ENCODE peak calls at places on chromosomes 4 and X, in ten cellular contexts. Q is tibial nerve, E is HL-60, T is Panc1, B is tibial artery, W is upper lobe of right lung, M is hepatocyte, X is fibroblast of lung, Z is OCI-LY7, Y is MM.1S. U is an unnamed sample.
A peak's percentile ranks its signal among the peaks of the same experiment; 100 is the strongest.

GRCh38 chr4:8427761-8428287 is 12.7 kb downstream of the ACOX3 start:
- DNase-seq in X (peak; percentile 71), Q (no peak), Z (peak; percentile 73), Y (no peak), E (peak; percentile 58), M (peak; percentile 40), B (peak; percentile 74), W (no peak), T (no peak), U (no peak)

GRCh38 chr4:159272341-159273125 is 169.7 kb downstream of the RAPGEF2 start:
- DNase-seq in W (no peak), Q (no peak), B (no peak), E (no peak), M (no peak), Z (no peak), Y (no peak), X (peak; percentile 23), T (no peak), U (no peak)

GRCh38 chr4:186657766-186658165 is 65.9 kb downstream of the FAT1 start:
- DNase-seq in T (no peak), Y (no peak), M (no peak), E (no peak), X (no peak), B (no peak), Z (no peak), Q (no peak), W (no peak), U (no peak)

GRCh38 chr4:39716356-39716755 is 18.4 kb downstream of the UBE2K start:
- DNase-seq in X (no peak), T (no peak), E (no peak), W (no peak), Y (no peak), B (peak; percentile 48), Z (no peak), M (no peak), Q (no peak), U (no peak)

GRCh38 chr4:155899891-155900290 is 3.6 kb upstream of the TDO2 start:
- DNase-seq in Z (no peak), B (no peak), M (no peak), Y (no peak), E (no peak), T (no peak), Q (no peak), X (no peak), W (no peak), U (no peak)

GRCh38 chr4:46994007-46994405 is 625 bp upstream of the GABRA4 start:
- DNase-seq in T (no peak), X (peak; percentile 20), M (no peak), Z (no peak), W (no peak), B (no peak), E (no peak), Q (no peak), Y (no peak), U (no peak)

GRCh38 chrX:135403374-135403773 is 18.4 kb upstream of the SMIM10L2A start:
- DNase-seq in X (no peak), B (no peak), Y (no peak), W (no peak), Q (no peak), Z (no peak), E (no peak), T (no peak), M (no peak), U (no peak)

GRCh38 chr4:22515145-22515887 is 550 bp downstream of the ADGRA3 start:
- DNase-seq in W (peak; percentile 81), X (peak; percentile 81), Z (no peak), Q (peak; percentile 29), B (peak; percentile 79), Y (peak; percentile 63), T (no peak), M (peak; percentile 89), E (no peak), U (peak; percentile 70)

GRCh38 chr4:73315091-73315490 is 56.5 kb upstream of the ANKRD17 start:
- DNase-seq in B (no peak), W (no peak), Z (no peak), T (no peak), Y (no peak), Q (no peak), M (no peak), X (peak; percentile 63), E (peak; percentile 27), U (no peak)

GRCh38 chrX:153726286-153727107 is 1.8 kb downstream of the ABCD1 start:
- DNase-seq in Q (peak; percentile 24), M (peak; percentile 63), X (peak; percentile 53), T (no peak), B (peak; percentile 85), E (peak; percentile 63), W (peak; percentile 82), Y (peak; percentile 83), Z (peak; percentile 86), U (peak; percentile 83)

GRCh38 chr4:87120411-87121162 is 99.8 kb downstream of the KLHL8 start:
- DNase-seq in T (no peak), Y (no peak), X (peak; percentile 82), M (peak; percentile 69), W (no peak), E (no peak), Q (peak; percentile 47), B (peak; percentile 92), Z (no peak), U (no peak)

GRCh38 chr4:86498560-86499166 is 95.5 kb upstream of the PTPN13 start:
- DNase-seq in Y (peak; percentile 66), E (peak; percentile 3), Q (no peak), M (peak; percentile 78), T (peak; percentile 32), W (no peak), X (peak; percentile 74), Z (peak; percentile 50), B (no peak), U (no peak)

GRCh38 chrX:56313308-56313707 is 81.2 kb downstream of the KLF8 start:
- DNase-seq in E (no peak), Y (no peak), Z (no peak), W (no peak), B (no peak), T (no peak), Q (no peak), M (no peak), X (no peak), U (no peak)

DNA sequence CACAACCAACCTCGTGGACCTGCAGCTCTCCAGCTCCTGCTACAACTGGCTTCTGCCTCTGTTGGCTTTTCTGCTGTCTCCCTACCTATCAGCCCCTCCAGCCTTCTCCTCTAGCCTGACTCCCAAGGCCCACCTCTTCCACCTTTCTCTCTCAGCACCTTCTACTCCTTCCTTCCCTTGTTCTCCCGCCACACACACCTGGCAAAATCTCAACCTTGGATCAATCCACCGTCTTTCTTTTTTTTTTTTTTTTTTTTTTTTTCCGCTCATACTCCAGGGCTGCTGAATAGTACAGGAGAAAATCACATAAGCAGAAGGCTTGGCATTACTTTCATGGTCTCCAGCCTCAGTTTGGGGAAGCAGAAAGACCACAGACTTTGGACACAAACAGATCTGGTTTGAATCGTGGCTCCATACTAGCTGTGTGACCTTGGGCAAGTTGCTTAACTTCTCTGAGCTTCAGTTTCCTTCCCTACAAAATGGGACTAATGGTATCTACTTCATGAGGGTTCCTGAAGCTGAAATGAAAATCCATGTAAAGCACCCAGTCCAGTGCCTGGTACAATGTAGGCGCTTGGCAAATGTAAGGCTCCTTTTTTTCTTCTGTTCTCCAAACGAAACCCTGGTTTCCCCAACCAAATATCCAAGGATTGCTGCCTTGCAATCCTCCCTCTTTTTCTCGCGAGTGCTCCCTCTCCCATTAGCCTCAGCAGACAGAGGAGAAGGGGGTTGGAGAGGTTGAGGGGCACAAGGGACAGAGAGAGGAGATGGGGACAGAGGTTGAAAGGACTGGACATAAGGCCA is 1.7 kb downstream of the FGD1 start:
- DNase-seq in Q (no peak), X (peak; percentile 26), M (no peak), B (no peak), W (no peak), T (no peak), E (no peak), Z (no peak), Y (no peak), U (no peak)
- H3K27ac ChIP-seq in Q (peak overlapping the region; percentile 87), X (peak overlapping the region; percentile 57), M (peak overlapping the region; percentile 80), B (peak overlapping the region; percentile 86), W (no peak overlapping the region), T (peak overlapping the region; percentile 63), E (no peak overlapping the region), Z (no peak overlapping the region), Y (no peak overlapping the region), U (peak overlapping the region; percentile 31)

DNA sequence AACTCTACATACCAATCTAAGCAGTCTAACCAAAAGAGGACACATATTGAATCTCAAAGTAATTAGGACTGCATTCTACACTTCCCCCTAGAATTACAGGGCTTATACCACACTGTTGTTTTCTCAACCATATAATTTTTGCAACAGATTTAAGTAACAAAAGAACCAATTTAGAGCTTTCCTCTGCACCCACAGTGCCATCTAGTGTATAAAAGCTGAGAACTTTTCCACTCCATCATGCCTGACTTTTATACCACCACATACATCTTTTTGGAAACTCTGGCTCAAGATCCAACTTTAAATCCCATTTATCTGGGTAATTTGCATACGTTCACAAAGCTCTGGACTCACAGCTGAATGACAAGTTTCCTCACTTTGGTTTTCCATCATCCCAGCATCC is 99.5 kb downstream of the EFHC2 start:
- DNase-seq in T (peak; percentile 20), Z (peak; percentile 3), Y (peak; percentile 15), E (no peak), M (peak; percentile 30), X (peak; percentile 61), Q (no peak), W (no peak), B (no peak), U (no peak)
- TF ChIP-seq CTCF in T (peak; percentile 58), Z (peak; percentile 68), Y (peak; percentile 47), E (no peak), M (peak; percentile 53), X (peak; percentile 49), Q (peak; percentile 55), W (peak; percentile 39), B (peak; percentile 39), U (peak; percentile 31)

DNA sequence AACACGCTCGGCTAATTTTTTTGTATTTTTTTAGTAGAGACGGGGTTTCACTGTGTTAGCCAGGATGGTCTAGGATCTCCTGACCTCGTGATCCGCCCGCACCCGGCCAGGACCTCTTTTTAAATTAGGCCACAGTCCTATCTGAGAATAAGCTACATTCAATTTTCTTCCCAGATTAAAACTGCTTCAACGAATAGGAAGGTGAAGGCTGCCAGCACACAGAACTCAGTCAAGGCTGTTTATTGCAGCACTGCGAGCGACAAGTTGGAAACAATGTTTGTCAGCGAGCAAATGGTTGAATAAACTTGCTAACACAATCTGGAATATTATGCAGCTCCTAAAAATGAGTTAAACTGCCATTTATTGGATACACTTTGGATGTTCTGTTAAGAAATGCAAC is 1.9 kb downstream of the GRPEL1 start:
- DNase-seq in Q (no peak), Z (no peak), B (peak; percentile 4), Y (no peak), E (no peak), W (peak; percentile 8), X (no peak), T (no peak), M (no peak), U (no peak)
- H3K4me3 ChIP-seq in Q (no peak overlapping the region), Z (peak overlapping the region; percentile 94), B (no peak overlapping the region), Y (no peak overlapping the region), E (peak overlapping the region; percentile 77), W (no peak overlapping the region), X (no peak overlapping the region), T (no peak overlapping the region), M (no peak overlapping the region), U (peak overlapping the region; percentile 92)

DNA sequence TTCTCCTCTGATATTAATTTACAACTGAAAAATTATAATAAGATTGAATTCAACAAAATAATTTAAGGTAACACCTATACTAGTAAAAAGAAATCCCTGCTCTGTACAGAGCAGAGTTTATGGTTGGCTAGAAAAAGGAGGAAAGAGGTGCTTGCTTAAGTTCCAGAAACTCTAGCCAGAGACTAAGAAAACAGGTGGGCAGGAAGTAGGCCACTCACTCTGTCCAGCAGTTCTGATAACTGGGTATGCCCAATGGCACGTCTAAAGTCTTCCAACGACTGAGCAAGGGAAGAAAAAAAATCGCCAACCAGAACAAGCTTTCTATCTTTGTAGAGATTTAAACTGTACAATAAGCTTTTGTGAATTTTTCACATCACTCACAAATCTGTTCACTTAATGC is 42.1 kb downstream of the TMEM165 start:
- DNase-seq in Y (no peak), W (no peak), E (no peak), B (no peak), T (no peak), X (no peak), M (no peak), Q (no peak), Z (no peak), U (no peak)
- H3K27ac ChIP-seq in Y (no peak overlapping the region), W (no peak overlapping the region), E (no peak overlapping the region), B (no peak overlapping the region), T (no peak overlapping the region), X (no peak overlapping the region), M (peak overlapping the region; percentile 95), Q (no peak overlapping the region), Z (no peak overlapping the region), U (no peak overlapping the region)

U was measured in lower lobe of right lung.